ENCODE peak calls at places on chromosomes 3 and 15, in nine cellular contexts. Q, D, H, C, E, O, K, U and Z are unnamed samples.

GRCh38 chr3:88058322-88058592 is 548 bp downstream of the CGGBP1 start:
- DNase-seq in Q (peak), D (no peak), H (no peak), C (no peak), E (no peak), O (no peak), K (peak), U (no peak), Z (no peak)

GRCh38 chr15:78850352-78850751 is 22.3 kb upstream of the MORF4L1 start:
- DNase-seq in Q (no peak), D (no peak), H (no peak), C (no peak), E (no peak), O (no peak), K (no peak), U (no peak), Z (peak)

GRCh38 chr15:74134387-74135027 is 4.1 kb downstream of the ISLR2 start:
- DNase-seq in Q (no peak), D (no peak), H (peak), C (peak), E (peak), O (peak), K (no peak), U (no peak), Z (no peak)

GRCh38 chr3:149145926-149146325 is 16.5 kb downstream of the HPS3 start:
- DNase-seq in Q (no peak), D (no peak), H (no peak), C (no peak), E (no peak), O (no peak), K (no peak), U (no peak), Z (no peak)

GRCh38 chr3:29186131-29186599 is 94.7 kb upstream of the RBMS3 start:
- DNase-seq in Q (no peak), D (no peak), H (peak), C (no peak), E (no peak), O (no peak), K (no peak), U (no peak), Z (no peak)

GRCh38 chr3:192747746-192748145 is 20.4 kb upstream of the FGF12 start:
- DNase-seq in Q (no peak), D (no peak), H (no peak), C (no peak), E (no peak), O (no peak), K (no peak), U (no peak), Z (no peak)

GRCh38 chr15:84079885-84080777 is 155.4 kb upstream of the GOLGA6L4 start:
- DNase-seq in Q (no peak), D (peak), H (peak), C (peak), E (peak), O (peak), K (no peak), U (peak), Z (no peak)

GRCh38 chr3:18425641-18426403 is 683 bp upstream of the SATB1 start:
- DNase-seq in Q (no peak), D (peak), H (no peak), C (peak), E (peak), O (peak), K (no peak), U (peak), Z (peak)

GRCh38 chr3:101779047-101779807 is at the start of gene NXPE3:
- DNase-seq in Q (peak), D (peak), H (peak), C (peak), E (peak), O (peak), K (peak), U (peak), Z (peak)

GRCh38 chr15:25775317-25775912 is 87.7 kb downstream of the ATP10A start:
- DNase-seq in Q (no peak), D (no peak), H (peak), C (peak), E (no peak), O (peak), K (peak), U (no peak), Z (no peak)

GRCh38 chr3:180961552-180961951 is 28.0 kb downstream of the DNAJC19 start:
- DNase-seq in Q (no peak), D (no peak), H (no peak), C (no peak), E (no peak), O (no peak), K (no peak), U (no peak), Z (no peak)

GRCh38 chr15:62107561-62108110 is 40.9 kb downstream of the C2CD4A start:
- DNase-seq in Q (no peak), D (no peak), H (peak), C (no peak), E (no peak), O (no peak), K (no peak), U (no peak), Z (no peak)

GRCh38 chr3:80785475-80785874 is 976.0 kb downstream of the GBE1 start:
- DNase-seq in Q (no peak), D (no peak), H (no peak), C (no peak), E (no peak), O (no peak), K (peak), U (peak), Z (no peak)

GRCh38 chr3:31903686-31904431 is 77.2 kb downstream of the OSBPL10 start:
- DNase-seq in Q (no peak), D (no peak), H (no peak), C (no peak), E (no peak), O (no peak), K (no peak), U (no peak), Z (no peak)

GRCh38 chr15:78101423-78102105 is 9.2 kb downstream of the SH2D7 start:
- DNase-seq in Q (no peak), D (no peak), H (no peak), C (no peak), E (peak), O (no peak), K (no peak), U (no peak), Z (peak)

GRCh38 chr3:64049832-64050231 is 26.5 kb upstream of the PSMD6 start:
- DNase-seq in Q (no peak), D (no peak), H (no peak), C (no peak), E (no peak), O (no peak), K (no peak), U (no peak), Z (no peak)
- TF ChIP-seq EP300 in Q (no peak), D (no peak), H (no peak), C (no peak), E (no peak), O (no peak), K (no peak), U (no peak), Z (no peak)

GRCh38 chr15:50119063-50119700 is at the start of gene ATP8B4:
- DNase-seq in Q (no peak), D (no peak), H (no peak), C (no peak), E (no peak), O (no peak), K (no peak), U (no peak), Z (no peak)
- TF ChIP-seq EP300 in Q (no peak), D (no peak), H (no peak), C (no peak), E (no peak), O (no peak), K (no peak), U (no peak), Z (no peak)

GRCh38 chr3:111713833-111714232 is 118.7 kb upstream of the ZBED2 start:
- DNase-seq in Q (no peak), D (no peak), H (no peak), C (no peak), E (no peak), O (no peak), K (no peak), U (no peak), Z (no peak)

GRCh38 chr3:111714305-111714704 is 119.2 kb upstream of the ZBED2 start:
- DNase-seq in Q (no peak), D (no peak), H (no peak), C (no peak), E (no peak), O (no peak), K (no peak), U (no peak), Z (no peak)

GRCh38 chr3:111715911-111716523 is 120.9 kb upstream of the ZBED2 start:
- DNase-seq in Q (peak), D (peak), H (peak), C (peak), E (no peak), O (peak), K (peak), U (peak), Z (no peak)

GRCh38 chr3:111720681-111721380 is 125.7 kb upstream of the ZBED2 start:
- DNase-seq in Q (no peak), D (no peak), H (no peak), C (no peak), E (no peak), O (no peak), K (no peak), U (no peak), Z (no peak)

DNA sequence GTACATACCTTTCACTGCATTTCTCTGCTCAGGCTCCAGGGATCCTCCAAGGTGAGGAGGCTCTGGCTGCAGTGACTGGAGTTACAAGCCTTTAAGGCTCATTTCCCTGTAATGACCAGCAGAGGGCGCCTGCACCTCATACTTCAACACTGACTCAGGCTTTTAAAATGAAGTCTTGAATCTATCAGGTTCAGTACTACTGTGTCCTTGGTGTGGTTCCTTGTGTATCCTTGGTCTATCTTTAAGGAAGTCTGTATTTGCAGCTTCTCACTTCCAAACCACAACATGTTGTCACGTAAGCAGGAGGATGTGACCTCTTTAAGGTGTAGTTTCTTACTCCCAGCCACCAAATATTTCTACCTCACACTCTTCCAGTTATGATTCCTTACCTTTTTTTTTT is 122.5 kb upstream of the ZBED2 start:
- DNase-seq in Q (peak), D (peak), H (peak), C (peak), E (peak), O (peak), K (peak), U (peak), Z (peak)
- TF ChIP-seq EP300 in Q (no peak), D (no peak), H (no peak), C (no peak), E (no peak), O (no peak), K (no peak), U (no peak), Z (no peak)

DNA sequence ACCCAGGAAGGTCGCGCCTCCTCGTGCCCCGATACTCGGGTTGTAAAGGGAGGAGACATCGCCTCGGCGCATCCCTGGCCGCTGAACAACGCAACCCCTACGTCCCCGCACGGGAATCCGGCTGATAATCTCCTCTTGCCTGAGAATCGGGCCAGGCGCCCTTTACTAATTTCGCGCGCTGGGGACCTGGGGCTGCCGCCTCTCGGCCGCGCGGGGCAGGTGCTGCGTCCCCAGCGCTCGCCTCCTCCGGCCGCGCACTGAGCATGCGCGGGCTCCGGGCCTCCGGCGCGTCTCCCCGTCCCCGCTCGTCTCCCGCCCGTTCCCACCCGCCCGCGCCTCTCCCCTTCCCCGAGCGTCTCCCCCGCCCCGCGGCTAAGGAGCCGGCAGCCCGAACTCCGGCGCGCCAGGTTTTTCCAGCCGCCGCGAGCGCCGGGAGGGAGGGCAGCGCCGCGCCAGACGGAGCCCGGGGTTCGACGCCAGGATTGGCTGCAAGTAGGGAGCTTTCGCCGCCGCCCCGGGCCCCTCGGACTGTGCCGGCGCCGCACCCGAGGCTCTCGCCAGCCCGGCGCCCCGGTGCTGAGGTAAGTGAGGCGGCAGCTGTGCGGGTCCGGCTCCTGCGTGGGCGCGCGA is at the start of gene CNTN4:
- DNase-seq in Q (peak), D (peak), H (peak), C (peak), E (peak), O (peak), K (peak), U (peak), Z (no peak)
- TF ChIP-seq EP300 in Q (no peak), D (no peak), H (no peak), C (no peak), E (no peak), O (no peak), K (no peak), U (no peak), Z (no peak)